ENCODE peak calls at places on chromosomes 1 and 21, in nine cellular contexts. G is H9; P is Peyer's patch; A is CD8-positive, alpha-beta T cell; E is AG09309; Q is IMR-90; O is fibroblast of pulmonary artery; W is choroid plexus epithelial cell; R is AG04449. K is an unnamed sample.

GRCh38 chr1:181396171-181396670 is 87.1 kb upstream of the CACNA1E start:
- DNase-seq in G (no peak), P (peak; percentile 46), A (peak; percentile 34), E (no peak), Q (no peak), O (no peak), W (no peak), R (no peak), K (no peak)

GRCh38 chr1:200231787-200232222 is 178.0 kb downstream of the ZNF281 start:
- DNase-seq in G (no peak), P (no peak), A (no peak), E (peak; percentile 70), Q (peak; percentile 45), O (peak; percentile 20), W (no peak), R (peak; percentile 80), K (no peak)

GRCh38 chr1:41582004-41582325 is 97.5 kb upstream of the EDN2 start:
- DNase-seq in G (no peak), P (no peak), A (no peak), E (no peak), Q (no peak), O (no peak), W (no peak), R (no peak), K (no peak)

GRCh38 chr1:211606327-211606913 is 27.5 kb upstream of the SLC30A1 start:
- DNase-seq in G (no peak), P (peak; percentile 65), A (no peak), E (no peak), Q (no peak), O (no peak), W (no peak), R (no peak), K (peak; percentile 71)

GRCh38 chr1:245862812-245863540 is 644.1 kb downstream of the SMYD3 start:
- DNase-seq in G (no peak), P (no peak), A (no peak), E (no peak), Q (no peak), O (no peak), W (no peak), R (no peak), K (no peak)

GRCh38 chr1:168476588-168477379 is 67.0 kb downstream of the XCL2 start:
- DNase-seq in G (no peak), P (no peak), A (no peak), E (no peak), Q (no peak), O (peak; percentile 65), W (no peak), R (no peak), K (no peak)

GRCh38 chr1:4796161-4796998 is 142.0 kb downstream of the AJAP1 start:
- DNase-seq in G (no peak), P (no peak), A (no peak), E (no peak), Q (no peak), O (no peak), W (no peak), R (no peak), K (no peak)

GRCh38 chr1:227999056-227999930 is 7.5 kb upstream of the WNT3A start:
- DNase-seq in G (peak; percentile 88), P (peak; percentile 45), A (peak; percentile 47), E (peak; percentile 25), Q (peak; percentile 57), O (peak; percentile 79), W (peak; percentile 71), R (no peak), K (peak; percentile 71)

GRCh38 chr1:50783286-50783685 is 176.8 kb downstream of the FAF1 start:
- DNase-seq in G (no peak), P (no peak), A (no peak), E (no peak), Q (no peak), O (no peak), W (peak; percentile 7), R (no peak), K (no peak)

GRCh38 chr21:23316190-23316589 is 2291.1 kb downstream of the MRPL39 start:
- DNase-seq in G (no peak), P (no peak), A (no peak), E (no peak), Q (no peak), O (no peak), W (no peak), R (no peak), K (no peak)

GRCh38 chr21:35178812-35179211 is 129.7 kb upstream of the RUNX1 start:
- DNase-seq in G (no peak), P (no peak), A (no peak), E (no peak), Q (peak; percentile 79), O (no peak), W (no peak), R (no peak), K (no peak)

GRCh38 chr1:182628657-182629056 is 24.5 kb upstream of the RGS16 start:
- DNase-seq in G (no peak), P (no peak), A (no peak), E (no peak), Q (no peak), O (no peak), W (no peak), R (no peak), K (no peak)
- TF ChIP-seq CTCF in G (peak; percentile 35), P (no peak), A (no peak), E (no peak), Q (no peak), O (no peak), W (no peak), R (no peak), K (no peak)

GRCh38 chr21:21373969-21374368 is 375.8 kb downstream of the NCAM2 start:
- DNase-seq in G (no peak), P (no peak), A (no peak), E (no peak), Q (no peak), O (peak; percentile 29), W (peak; percentile 33), R (no peak), K (no peak)
- TF ChIP-seq CTCF in G (no peak), P (no peak), A (no peak), E (no peak), Q (peak; percentile 44), O (peak; percentile 42), W (peak; percentile 45), R (peak; percentile 29), K (no peak)

DNA sequence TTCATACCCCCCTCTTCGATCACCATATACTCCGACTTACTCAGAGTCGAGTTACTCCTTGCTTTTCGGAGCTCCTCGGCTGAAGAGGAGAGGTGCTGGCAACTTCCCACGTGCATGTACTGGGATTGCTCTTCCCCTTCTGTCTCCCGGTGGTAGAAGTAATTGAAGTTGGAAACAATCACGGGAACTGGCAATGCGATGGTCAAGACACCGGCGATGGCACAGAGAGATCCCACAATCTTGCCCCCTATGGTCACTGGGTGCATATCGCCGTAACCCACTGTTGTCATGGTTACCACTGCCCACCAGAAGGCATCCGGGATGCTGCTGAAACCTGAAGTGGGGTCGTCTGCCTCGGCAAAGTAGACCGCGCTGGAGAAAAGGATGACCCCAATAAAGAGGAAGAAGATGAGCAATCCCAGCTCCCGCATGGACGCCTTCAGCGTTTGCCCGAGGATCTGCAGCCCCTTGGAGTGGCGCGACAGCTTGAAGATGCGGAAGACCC is 1.5 kb downstream of the KCNA3 start:
- DNase-seq in G (no peak), P (peak; percentile 41), A (no peak), E (no peak), Q (no peak), O (no peak), W (no peak), R (no peak), K (no peak)
- TF ChIP-seq CTCF in G (no peak), P (no peak), A (no peak), E (no peak), Q (no peak), O (no peak), W (no peak), R (no peak), K (no peak)

DNA sequence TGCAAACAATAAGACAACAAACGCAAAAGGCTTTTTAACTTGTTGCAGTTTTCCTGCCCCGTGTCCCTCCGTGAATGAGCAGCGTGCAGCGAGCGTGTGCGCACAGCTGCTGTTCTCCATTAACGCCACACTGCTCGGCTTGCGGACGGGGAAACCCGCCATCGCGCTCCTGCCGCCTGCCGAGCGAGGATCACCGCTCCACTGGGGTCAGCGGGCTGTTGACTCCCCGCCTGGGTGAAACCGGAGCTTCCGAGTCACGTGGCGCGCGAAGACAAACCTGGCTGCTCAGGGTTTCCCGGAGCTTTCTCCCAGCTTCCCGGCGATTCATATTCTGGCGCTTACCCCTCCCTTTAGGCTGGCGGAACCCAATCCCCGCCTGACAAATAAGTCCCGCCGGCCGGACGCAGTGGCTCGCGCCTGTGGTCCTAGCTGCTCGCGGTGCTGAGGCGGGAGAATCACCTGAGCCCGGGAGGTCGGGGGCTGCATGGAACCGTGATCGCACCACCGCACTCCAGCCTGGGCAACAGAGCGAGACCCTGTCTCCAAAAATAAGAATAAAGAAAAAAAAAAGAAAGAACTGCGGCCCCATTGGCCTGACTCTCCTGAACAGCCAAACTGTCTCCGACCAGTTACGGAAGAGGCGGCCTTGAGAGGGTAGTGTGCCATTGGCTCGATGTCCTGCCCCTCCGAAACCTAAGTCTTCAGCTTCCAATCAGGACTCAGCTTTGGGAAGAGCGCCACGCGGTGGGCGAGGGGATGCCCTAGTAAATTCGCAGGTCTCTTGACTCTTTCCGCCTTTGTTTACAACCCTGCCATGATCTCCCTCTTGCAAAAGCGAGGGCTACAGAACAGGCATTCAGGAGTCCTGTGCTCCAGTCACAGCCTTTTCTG is at the start of gene CREB3L4:
- DNase-seq in G (peak; percentile 96), P (peak; percentile 91), A (peak; percentile 76), E (peak; percentile 89), Q (peak; percentile 98), O (peak; percentile 99), W (peak; percentile 99), R (peak; percentile 90), K (peak; percentile 82)
- TF ChIP-seq CTCF in G (peak; percentile 48), P (peak; percentile 38), A (peak; percentile 15), E (peak; percentile 42), Q (peak; percentile 60), O (peak; percentile 51), W (peak; percentile 55), R (peak; percentile 59), K (peak; percentile 26)

K was measured in CD14-positive monocyte.